ENCODE peak calls at places on chromosomes 1 and 21, in six cellular contexts. G is kidney, X is psoas muscle, N is fibroblast of the aortic adventitia, B is fibroblast of pulmonary artery, F is nephron progenitor cell. O is an unnamed sample.

GRCh38 chr1:160779662-160780397 is 16.1 kb upstream of the LY9 start:
- DNase-seq in G (no peak), X (no peak), N (no peak), B (peak), F (peak), O (no peak)

GRCh38 chr1:10606070-10606469 is 131.3 kb downstream of the PEX14 start:
- DNase-seq in G (no peak), X (no peak), N (no peak), B (no peak), F (no peak), O (no peak)

GRCh38 chr1:44827197-44828002 is 15.7 kb downstream of the PTCH2 start:
- DNase-seq in G (peak), X (no peak), N (no peak), B (no peak), F (no peak), O (no peak)

GRCh38 chr1:194322751-194323150 is 1136.3 kb upstream of the B3GALT2 start:
- DNase-seq in G (no peak), X (no peak), N (no peak), B (no peak), F (no peak), O (no peak)

GRCh38 chr1:111406325-111406768 is 21.2 kb downstream of the OVGP1 start:
- DNase-seq in G (no peak), X (no peak), N (peak), B (peak), F (no peak), O (peak)

GRCh38 chr1:212860713-212861581 is 2.9 kb downstream of the FLVCR1 start:
- DNase-seq in G (no peak), X (no peak), N (peak), B (peak), F (no peak), O (no peak)

GRCh38 chr21:32370971-32371766 is 21.6 kb downstream of the URB1 start:
- DNase-seq in G (no peak), X (no peak), N (peak), B (peak), F (no peak), O (no peak)

GRCh38 chr1:110032327-110032726 is 2.1 kb upstream of the STRIP1 start:
- DNase-seq in G (no peak), X (no peak), N (no peak), B (no peak), F (no peak), O (no peak)

GRCh38 chr1:89843279-89844121 is 22.7 kb downstream of the LRRC8D start:
- DNase-seq in G (peak), X (peak), N (peak), B (peak), F (peak), O (peak)

GRCh38 chr1:99685516-99686180 is 39.7 kb downstream of the PALMD start:
- DNase-seq in G (peak), X (peak), N (peak), B (peak), F (peak), O (peak)

GRCh38 chr21:46062471-46063211 is 35.3 kb upstream of the COL6A2 start:
- DNase-seq in G (peak), X (no peak), N (no peak), B (no peak), F (no peak), O (no peak)

GRCh38 chr1:230542054-230542453 is 100.2 kb upstream of the COG2 start:
- DNase-seq in G (no peak), X (no peak), N (no peak), B (peak), F (no peak), O (no peak)

GRCh38 chr1:2124446-2125198 is 70.0 kb downstream of the FAAP20 start:
- DNase-seq in G (peak), X (no peak), N (no peak), B (no peak), F (no peak), O (no peak)

GRCh38 chr1:236000781-236001180 is 64.1 kb downstream of the NID1 start:
- DNase-seq in G (no peak), X (no peak), N (no peak), B (no peak), F (no peak), O (no peak)

GRCh38 chr1:216314369-216315095 is 108.7 kb downstream of the USH2A start:
- DNase-seq in G (no peak), X (no peak), N (peak), B (peak), F (no peak), O (no peak)

GRCh38 chr21:37783016-37783415 is 133.2 kb downstream of the KCNJ6 start:
- DNase-seq in G (no peak), X (no peak), N (peak), B (peak), F (no peak), O (no peak)

GRCh38 chr1:180522204-180522497 is 19.8 kb upstream of the ACBD6 start:
- DNase-seq in G (no peak), X (no peak), N (no peak), B (no peak), F (no peak), O (no peak)

GRCh38 chr1:198024782-198025181 is 107.6 kb downstream of the LHX9 start:
- DNase-seq in G (no peak), X (no peak), N (no peak), B (no peak), F (no peak), O (no peak)

GRCh38 chr1:111234866-111235265 is 7.4 kb downstream of the CHI3L2 start:
- DNase-seq in G (no peak), X (no peak), N (peak), B (no peak), F (no peak), O (no peak)

GRCh38 chr21:44926364-44927101 is 5.8 kb upstream of the ITGB2 start:
- DNase-seq in G (peak), X (no peak), N (peak), B (no peak), F (no peak), O (no peak)

DNA sequence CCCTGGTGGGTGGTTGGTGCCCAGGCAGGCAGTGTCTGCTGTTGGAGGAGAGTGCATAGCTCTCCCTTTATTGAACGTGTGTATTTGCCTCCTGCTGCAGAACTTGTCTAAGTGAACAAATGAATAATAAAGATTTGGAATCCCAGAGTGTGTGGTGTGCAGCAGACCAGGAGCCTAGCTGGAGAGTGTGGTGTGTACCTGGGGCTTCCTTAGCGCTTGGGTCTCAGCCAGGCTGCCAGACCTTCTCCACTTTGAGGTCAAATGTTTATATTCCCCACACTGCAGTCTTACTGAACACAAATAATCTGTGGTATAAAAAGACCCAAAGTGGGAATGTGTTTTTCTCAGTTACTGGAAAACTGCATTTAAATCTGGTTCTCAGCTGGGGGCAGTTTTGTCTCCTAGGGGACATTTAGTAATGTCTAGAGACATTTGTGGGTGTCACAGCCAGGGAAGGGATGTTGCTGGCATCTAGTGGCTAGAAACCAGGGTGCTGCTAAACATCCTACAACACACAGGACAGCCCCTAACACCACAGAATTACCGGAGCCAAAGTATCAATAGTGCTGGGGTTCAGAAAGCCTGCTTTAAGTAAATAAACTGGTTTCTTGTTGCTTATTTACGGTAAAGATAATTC is 23.6 kb downstream of the SLC37A1 start:
- DNase-seq in G (no peak), X (no peak), N (no peak), B (peak), F (no peak), O (no peak)
- TF ChIP-seq CTCF in G (peak), X (no peak), N (peak), B (peak), F (peak), O (peak)

GRCh38 chr1:184595609-184596008 is 159.0 kb downstream of the EDEM3 start:
- DNase-seq in G (no peak), X (no peak), N (peak), B (peak), F (no peak), O (no peak)

GRCh38 chr1:184593612-184594011 is 161.0 kb downstream of the EDEM3 start:
- DNase-seq in G (no peak), X (no peak), N (peak), B (peak), F (no peak), O (no peak)

GRCh38 chr1:184598403-184598802 is 156.3 kb downstream of the EDEM3 start:
- DNase-seq in G (no peak), X (no peak), N (no peak), B (no peak), F (no peak), O (no peak)

GRCh38 chr1:184597652-184598357 is 156.9 kb downstream of the EDEM3 start:
- DNase-seq in G (no peak), X (no peak), N (peak), B (peak), F (no peak), O (no peak)

DNA sequence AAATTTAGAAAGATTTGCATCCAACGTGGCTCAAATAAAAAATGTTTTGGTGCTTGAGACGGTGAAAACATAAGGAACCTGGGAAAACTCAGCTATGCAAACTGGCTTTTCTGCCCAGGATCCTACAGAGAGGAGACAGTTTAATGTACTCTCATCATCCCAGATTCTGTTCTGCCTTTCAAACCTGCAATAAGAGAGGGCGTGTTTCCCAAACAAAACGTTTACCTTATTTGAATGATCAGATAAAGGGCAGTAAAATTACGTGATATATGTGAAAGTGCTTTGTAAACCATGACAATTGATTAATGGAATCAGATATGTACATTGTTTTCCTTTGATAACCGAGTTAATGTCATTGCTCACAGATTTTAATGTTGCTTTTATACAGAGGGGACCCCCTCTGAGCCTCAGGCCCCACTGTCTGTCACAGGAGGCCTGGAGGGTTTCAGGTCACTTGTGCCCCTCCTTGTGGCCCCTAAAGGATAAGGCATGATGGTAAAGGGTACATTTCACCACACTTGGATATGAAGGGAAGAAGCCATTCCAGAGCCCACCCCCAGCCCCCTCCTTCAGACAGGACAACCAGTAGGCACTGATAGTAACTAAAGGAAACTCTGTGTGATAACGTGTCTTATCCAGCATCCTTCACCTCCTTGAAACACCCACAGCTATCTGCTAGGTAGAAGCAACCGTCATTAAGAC is 157.6 kb downstream of the EDEM3 start:
- DNase-seq in G (no peak), X (no peak), N (no peak), B (no peak), F (no peak), O (no peak)
- TF ChIP-seq CTCF in G (no peak), X (no peak), N (peak), B (no peak), F (peak), O (no peak)

GRCh38 chr1:27547220-27548116 is 56.5 kb downstream of the AHDC1 start:
- DNase-seq in G (no peak), X (no peak), N (no peak), B (no peak), F (no peak), O (no peak)
- TF ChIP-seq CTCF in G (no peak), X (peak), N (no peak), B (no peak), F (no peak), O (no peak)

GRCh38 chr1:108070662-108071061 is 105.7 kb upstream of the VAV3 start:
- DNase-seq in G (no peak), X (no peak), N (no peak), B (no peak), F (no peak), O (no peak)
- TF ChIP-seq CTCF in G (no peak), X (no peak), N (no peak), B (no peak), F (no peak), O (no peak)